ENCODE peak calls at places on chromosomes 4 and X, in eight cellular contexts. G is breast epithelium, E is gastrocnemius medialis, Z is suprapubic skin, S is esophagus squamous epithelium, L is uterus, R is K562, H is sigmoid colon. F is an unnamed sample.

GRCh38 chrX:24851776-24852175 is 158.1 kb downstream of the POLA1 start:
- DNase-seq in G (no peak), E (no peak), Z (no peak), S (no peak), L (no peak), R (no peak), H (no peak), F (no peak)

GRCh38 chr4:147339116-147339515 is 141.8 kb upstream of the EDNRA start:
- DNase-seq in G (no peak), E (no peak), Z (no peak), S (no peak), L (no peak), R (no peak), H (no peak), F (no peak)

GRCh38 chr4:119040711-119041185 is 94.9 kb upstream of the MYOZ2 start:
- DNase-seq in G (no peak), E (peak), Z (no peak), S (no peak), L (no peak), R (no peak), H (no peak), F (no peak)

GRCh38 chr4:78565971-78566372 is 14.4 kb downstream of the ANXA3 start:
- DNase-seq in G (no peak), E (no peak), Z (no peak), S (no peak), L (no peak), R (no peak), H (no peak), F (no peak)

GRCh38 chr4:93788712-93789111 is 39.8 kb upstream of the ATOH1 start:
- DNase-seq in G (no peak), E (no peak), Z (no peak), S (no peak), L (no peak), R (peak), H (no peak), F (no peak)

GRCh38 chr4:152957437-152958185 is 21.5 kb downstream of the FHDC1 start:
- DNase-seq in G (no peak), E (no peak), Z (no peak), S (no peak), L (no peak), R (peak), H (no peak), F (no peak)

GRCh38 chr4:110165382-110166285 is 32.8 kb downstream of the ELOVL6 start:
- DNase-seq in G (no peak), E (no peak), Z (no peak), S (no peak), L (no peak), R (peak), H (no peak), F (no peak)

GRCh38 chrX:35858916-35859315 is 60.6 kb upstream of the CFAP47 start:
- DNase-seq in G (no peak), E (no peak), Z (no peak), S (no peak), L (no peak), R (no peak), H (no peak), F (no peak)

GRCh38 chrX:123833387-123833786 is 26.5 kb upstream of the XIAP start:
- DNase-seq in G (no peak), E (peak), Z (no peak), S (no peak), L (peak), R (peak), H (peak), F (no peak)

GRCh38 chrX:1883772-1884171 is 268.9 kb downstream of the ASMT start:
- DNase-seq in G (no peak), E (no peak), Z (no peak), S (no peak), L (no peak), R (no peak), H (no peak), F (no peak)

GRCh38 chr4:19034089-19034488 is 1012.5 kb upstream of the LCORL start:
- DNase-seq in G (no peak), E (no peak), Z (no peak), S (no peak), L (no peak), R (no peak), H (no peak), F (no peak)

GRCh38 chr4:52750819-52751348 is 341 bp downstream of the ERVMER34-1 start:
- DNase-seq in G (no peak), E (no peak), Z (no peak), S (no peak), L (peak), R (no peak), H (no peak), F (no peak)

GRCh38 chr4:56656346-56656643 is 24.8 kb downstream of the HOPX start:
- DNase-seq in G (no peak), E (peak), Z (no peak), S (no peak), L (peak), R (no peak), H (no peak), F (no peak)

DNA sequence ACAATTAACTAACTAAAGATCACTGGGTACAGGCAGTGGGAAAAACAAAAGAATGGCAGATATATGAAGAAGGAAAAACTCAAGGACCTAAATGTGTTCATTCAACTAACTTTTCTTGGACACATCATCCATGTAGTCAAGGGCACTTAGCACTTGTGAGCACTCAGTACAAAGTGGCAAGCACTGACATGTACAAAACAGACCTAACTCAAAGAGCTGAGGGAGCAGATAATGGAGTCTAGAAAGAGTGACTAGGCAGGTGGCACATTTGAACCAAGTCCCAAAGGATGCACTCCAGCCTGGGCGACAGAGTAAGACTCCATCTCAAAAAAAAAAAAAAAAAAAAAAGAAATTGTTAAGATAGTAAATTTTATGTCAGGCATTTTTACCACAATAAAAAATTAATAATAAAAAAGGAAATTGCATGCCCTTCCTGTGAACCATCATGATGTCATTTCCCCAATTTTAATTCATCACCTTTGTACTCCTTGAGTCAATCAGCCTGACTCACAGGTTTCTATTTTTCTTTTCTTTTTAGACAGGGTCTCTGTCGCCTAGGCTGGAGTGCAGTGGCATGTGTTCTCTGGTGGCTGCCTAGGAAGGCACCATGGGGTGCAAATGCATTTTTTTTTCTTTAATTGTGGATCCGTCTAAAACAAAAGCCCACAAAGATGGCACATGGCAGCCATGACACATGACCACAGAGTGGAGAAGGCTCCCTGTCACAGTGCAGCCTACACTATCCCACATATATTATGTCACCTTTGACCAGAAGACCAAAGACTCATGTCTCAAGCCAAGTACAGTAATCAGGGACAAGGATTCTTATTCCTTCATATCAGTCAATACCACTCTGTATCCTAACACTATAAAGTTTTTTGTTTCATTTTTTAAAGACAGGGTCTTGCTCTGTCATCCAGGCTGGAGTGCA is 91.9 kb downstream of the CHST7 start:
- DNase-seq in G (no peak), E (no peak), Z (no peak), S (no peak), L (no peak), R (no peak), H (no peak), F (no peak)
- H3K27ac ChIP-seq in G (no peak), E (no peak), Z (no peak), S (no peak), L (no peak), R (no peak), H (no peak), F (no peak)

GRCh38 chrX:153598541-153599191 is at the start of gene CCNQ:
- DNase-seq in G (no peak), E (no peak), Z (no peak), S (no peak), L (no peak), R (peak), H (no peak), F (no peak)
- TF ChIP-seq POLR2A in G (no peak), E (peak), Z (no peak), S (no peak), L (peak), R (no peak), H (no peak), F (no peak)

DNA sequence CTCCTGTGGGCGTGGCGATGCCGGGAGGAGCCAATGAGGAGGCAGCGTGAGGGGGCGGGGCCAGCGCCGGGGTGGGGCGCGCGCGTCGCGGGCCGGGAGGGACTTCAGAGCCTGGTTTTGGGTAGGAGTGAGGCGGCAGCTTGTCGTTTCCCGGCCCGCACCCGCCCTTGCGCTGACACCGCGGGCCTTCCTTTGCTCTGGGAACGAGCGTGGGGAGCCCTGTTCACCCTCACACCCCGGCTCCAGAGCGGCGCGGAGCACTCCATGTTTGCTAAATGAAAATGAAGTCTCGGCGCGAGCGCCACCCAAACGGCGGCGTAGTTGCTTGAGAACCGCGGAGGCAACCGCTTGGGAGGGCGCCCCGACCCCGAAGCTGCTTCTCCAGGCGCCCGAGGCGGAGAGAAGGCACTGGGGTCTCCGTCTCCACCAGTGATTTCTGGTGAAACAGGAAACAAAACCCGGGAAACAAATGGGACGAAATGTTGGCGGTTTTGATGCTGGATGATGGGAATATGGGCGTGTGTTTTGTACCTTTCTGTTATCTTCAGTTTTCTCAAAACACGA is 497 bp upstream of the GRPEL1 start:
- DNase-seq in G (peak), E (no peak), Z (peak), S (no peak), L (no peak), R (no peak), H (no peak), F (no peak)
- TF ChIP-seq CTCF in G (no peak), E (no peak), Z (no peak), S (no peak), L (no peak), R (peak), H (no peak), F (no peak)

GRCh38 chr4:158015241-158015640 is 157.6 kb downstream of the GASK1B start:
- DNase-seq in G (no peak), E (no peak), Z (no peak), S (no peak), L (no peak), R (no peak), H (no peak), F (no peak)
- H3K27ac ChIP-seq in G (no peak), E (no peak), Z (no peak), S (no peak), L (peak), R (no peak), H (peak), F (no peak)

DNA sequence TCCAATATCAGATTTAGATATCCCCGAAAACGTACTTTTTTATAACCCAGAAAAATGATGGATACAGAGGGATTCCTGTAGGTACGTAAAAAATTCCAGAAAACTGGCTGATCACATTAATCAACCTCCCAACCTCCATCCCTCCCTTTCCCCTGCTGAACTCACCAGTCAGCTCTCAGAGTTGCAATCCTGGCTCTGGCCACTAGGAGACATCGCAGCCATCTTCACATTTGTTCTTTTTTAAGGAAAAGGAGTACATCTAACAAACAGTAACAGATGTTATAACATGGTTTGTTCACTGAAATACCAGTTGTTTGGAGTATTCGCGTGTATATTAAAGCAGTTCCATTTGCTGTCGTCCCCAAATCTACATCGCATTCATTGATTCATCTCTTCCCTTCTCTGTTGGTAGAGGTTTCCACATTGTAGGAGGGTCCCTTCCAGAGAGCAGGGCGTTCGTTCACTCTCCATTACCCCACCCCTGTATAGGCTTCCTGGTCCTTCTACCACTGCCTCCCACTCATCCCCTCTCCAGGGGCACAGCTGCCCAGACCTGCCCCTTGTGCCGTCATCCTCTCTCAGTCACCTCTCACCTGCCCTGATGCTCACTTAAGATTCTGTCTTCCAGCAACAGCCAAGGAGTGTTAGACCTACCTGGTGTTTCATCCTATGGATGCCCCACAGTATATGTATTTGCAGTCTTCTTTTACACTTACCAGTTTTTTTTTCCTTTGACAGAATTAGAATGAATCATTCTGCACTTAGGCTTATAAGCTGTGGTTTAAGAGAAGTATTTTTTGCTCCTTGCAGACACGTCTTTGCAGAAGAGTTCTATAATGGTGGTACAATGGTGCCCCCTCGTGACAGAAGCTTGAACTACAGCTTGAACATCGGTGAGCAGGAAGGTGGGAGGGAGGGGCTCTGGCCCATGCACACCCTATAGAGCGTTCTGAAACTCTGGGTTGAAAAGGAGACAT is 36.8 kb upstream of the RAB40AL start:
- DNase-seq in G (peak), E (peak), Z (peak), S (no peak), L (peak), R (peak), H (peak), F (no peak)
- TF ChIP-seq POLR2A in G (no peak), E (no peak), Z (no peak), S (no peak), L (no peak), R (no peak), H (no peak), F (no peak)

GRCh38 chrX:47498411-47498810 is 15.4 kb upstream of the ZNF41 start:
- DNase-seq in G (no peak), E (no peak), Z (no peak), S (no peak), L (no peak), R (no peak), H (no peak), F (peak)

GRCh38 chrX:47500541-47500940 is 17.5 kb upstream of the ZNF41 start:
- DNase-seq in G (no peak), E (no peak), Z (no peak), S (no peak), L (no peak), R (no peak), H (no peak), F (no peak)

GRCh38 chrX:47499291-47499690 is 16.3 kb upstream of the ZNF41 start:
- DNase-seq in G (no peak), E (no peak), Z (no peak), S (no peak), L (no peak), R (no peak), H (no peak), F (peak)

GRCh38 chrX:47501226-47502071 is 18.4 kb upstream of the ZNF41 start:
- DNase-seq in G (no peak), E (peak), Z (no peak), S (no peak), L (no peak), R (no peak), H (peak), F (peak)

DNA sequence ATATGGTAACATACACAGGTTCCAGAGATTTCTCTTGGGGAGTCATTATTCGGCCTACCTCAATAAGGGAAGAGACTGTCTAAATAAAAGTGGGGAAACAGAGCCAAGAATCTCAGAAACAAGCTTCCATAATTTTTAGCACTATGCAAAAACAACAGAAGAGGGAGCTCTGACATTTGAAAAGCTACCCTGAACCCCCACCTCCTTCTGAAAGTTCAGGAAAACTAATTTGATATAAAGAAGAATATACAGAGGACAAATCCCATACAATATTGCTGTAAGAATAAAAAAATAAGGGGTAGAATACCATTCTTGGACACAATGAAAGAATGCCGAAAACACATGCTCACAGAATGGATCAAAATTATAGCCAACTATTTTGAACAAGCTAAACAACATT is 14.3 kb upstream of the ZNF41 start:
- DNase-seq in G (no peak), E (no peak), Z (no peak), S (no peak), L (no peak), R (peak), H (no peak), F (no peak)
- TF ChIP-seq CTCF in G (no peak), E (no peak), Z (no peak), S (no peak), L (no peak), R (peak), H (no peak), F (no peak)

DNA sequence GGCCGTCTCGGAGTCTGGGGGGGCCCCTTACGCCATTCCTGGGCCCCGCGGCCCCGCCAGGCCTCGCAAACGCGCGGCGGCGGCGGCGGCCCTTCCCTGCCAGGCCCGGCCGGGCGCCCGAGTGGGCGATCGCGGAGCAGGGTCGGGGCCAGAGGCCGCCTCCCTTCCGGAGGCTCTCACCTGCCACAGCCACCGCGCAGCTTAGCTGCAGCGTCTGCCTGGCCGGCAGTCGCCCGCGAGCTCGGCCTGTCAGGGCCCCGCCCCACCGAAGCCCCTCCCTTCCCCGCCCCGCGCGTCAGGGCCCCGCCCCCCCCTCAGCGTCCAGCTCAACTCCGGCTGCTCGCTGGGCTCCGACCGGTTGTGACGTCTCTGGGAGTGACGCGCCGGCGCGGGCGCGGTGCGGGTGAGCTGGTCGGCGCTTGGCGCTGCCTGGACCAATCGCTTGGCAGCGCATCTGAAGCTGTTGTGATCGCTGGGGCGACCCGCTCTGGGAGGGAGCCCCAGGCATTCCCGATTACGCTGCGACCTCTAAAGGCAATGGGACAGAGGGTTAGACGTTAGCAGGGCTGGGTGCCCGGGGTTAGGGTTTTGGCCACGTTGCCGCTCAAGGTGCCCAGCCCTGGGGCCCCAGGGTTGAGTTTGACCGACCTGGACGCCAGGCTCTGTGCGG is at the start of gene SLC10A3:
- DNase-seq in G (peak), E (peak), Z (peak), S (peak), L (peak), R (peak), H (peak), F (peak)
- H3K27ac ChIP-seq in G (peak), E (peak), Z (peak), S (peak), L (peak), R (peak), H (peak), F (peak)